ENCODE peak calls at places on chromosomes 12 and 14, in five cellular contexts. O is HCT116, M is H1, A is K562, B is HepG2. Y is an unnamed sample.

GRCh38 chr12:41605528-41606295 is 417.6 kb downstream of the PDZRN4 start:
- DNase-seq in M (no peak), O (no peak), A (no peak), B (no peak), Y (no peak)

GRCh38 chr12:95918194-95918993 is 24.0 kb downstream of the CCDC38 start:
- DNase-seq in M (no peak), B (peak; percentile 71), O (peak; percentile 37), A (peak; percentile 17), Y (peak; percentile 28)

GRCh38 chr14:68363841-68364711 is 428.8 kb downstream of the ZFP36L1 start:
- DNase-seq in A (no peak), M (peak; percentile 34), B (peak; percentile 44), O (no peak), Y (peak; percentile 76)

GRCh38 chr12:130423991-130424857 is 86.5 kb downstream of the PIWIL1 start:
- DNase-seq in B (no peak), M (no peak), A (no peak), O (no peak), Y (no peak)

GRCh38 chr14:57326253-57326652 is 57.5 kb downstream of the AP5M1 start:
- DNase-seq in O (no peak), A (no peak), M (no peak), B (no peak), Y (no peak)

GRCh38 chr12:32100888-32101287 is 5.8 kb upstream of the BICD1 start:
- DNase-seq in B (no peak), O (no peak), M (no peak), A (no peak), Y (no peak)

GRCh38 chr12:56071648-56072047 is 8.3 kb upstream of the ERBB3 start:
- DNase-seq in O (no peak), B (peak; percentile 56), A (no peak), M (no peak), Y (no peak)

GRCh38 chr12:104610513-104611235 is 153.9 kb downstream of the CHST11 start:
- DNase-seq in B (no peak), O (no peak), M (no peak), A (no peak), Y (no peak)

GRCh38 chr12:94980577-94980976 is 22.9 kb downstream of the NDUFA12 start:
- DNase-seq in A (no peak), B (no peak), O (no peak), M (no peak), Y (no peak)

GRCh38 chr12:7099290-7099996 is 7.2 kb upstream of the C1R start:
- DNase-seq in A (no peak), O (no peak), B (no peak), M (no peak), Y (no peak)

GRCh38 chr14:73463411-73463810 is 5.1 kb upstream of the NUMB start:
- DNase-seq in B (peak; percentile 56), A (no peak), O (no peak), M (no peak), Y (no peak)

GRCh38 chr14:91719839-91720238 is 12.0 kb downstream of the CATSPERB start:
- DNase-seq in B (no peak), O (no peak), A (no peak), M (no peak), Y (no peak)

GRCh38 chr12:105433804-105434203 is 103.3 kb downstream of the C12orf75 start:
- DNase-seq in B (no peak), A (no peak), M (no peak), O (no peak), Y (no peak)

GRCh38 chr14:90091393-90091792 is 29.6 kb downstream of the KCNK13 start:
- DNase-seq in B (no peak), A (no peak), M (no peak), O (no peak), Y (no peak)

GRCh38 chr12:10214131-10214876 is 1.6 kb downstream of the GABARAPL1 start:
- DNase-seq in B (no peak), M (no peak), A (peak; percentile 10), O (no peak), Y (no peak)

GRCh38 chr14:31930070-31930469 is 147.0 kb upstream of the ARHGAP5 start:
- DNase-seq in B (no peak), O (no peak), A (no peak), M (no peak), Y (no peak)

GRCh38 chr12:124679533-124680371 is 112.3 kb upstream of the NCOR2 start:
- DNase-seq in B (peak; percentile 51), O (no peak), A (no peak), M (no peak), Y (no peak)

GRCh38 chr14:91228112-91229004 is 16.1 kb downstream of the GPR68 start:
- DNase-seq in O (no peak), B (no peak), A (peak; percentile 42), M (no peak), Y (no peak)

GRCh38 chr12:27334052-27334720 is 1.6 kb downstream of the BMAL2 start:
- DNase-seq in O (no peak), A (no peak), B (no peak), M (no peak), Y (no peak)

GRCh38 chr14:94367347-94367746 is 21.1 kb downstream of the SERPINA1 start:
- DNase-seq in A (no peak), O (no peak), B (no peak), M (no peak), Y (no peak)

GRCh38 chr14:84520711-84521338 is 1009.1 kb upstream of the FLRT2 start:
- DNase-seq in B (no peak), O (no peak), M (no peak), A (no peak), Y (no peak)
- TF ChIP-seq ZNF274 in B (no peak), O (no peak), M (no peak), A (no peak), Y (no peak)

DNA sequence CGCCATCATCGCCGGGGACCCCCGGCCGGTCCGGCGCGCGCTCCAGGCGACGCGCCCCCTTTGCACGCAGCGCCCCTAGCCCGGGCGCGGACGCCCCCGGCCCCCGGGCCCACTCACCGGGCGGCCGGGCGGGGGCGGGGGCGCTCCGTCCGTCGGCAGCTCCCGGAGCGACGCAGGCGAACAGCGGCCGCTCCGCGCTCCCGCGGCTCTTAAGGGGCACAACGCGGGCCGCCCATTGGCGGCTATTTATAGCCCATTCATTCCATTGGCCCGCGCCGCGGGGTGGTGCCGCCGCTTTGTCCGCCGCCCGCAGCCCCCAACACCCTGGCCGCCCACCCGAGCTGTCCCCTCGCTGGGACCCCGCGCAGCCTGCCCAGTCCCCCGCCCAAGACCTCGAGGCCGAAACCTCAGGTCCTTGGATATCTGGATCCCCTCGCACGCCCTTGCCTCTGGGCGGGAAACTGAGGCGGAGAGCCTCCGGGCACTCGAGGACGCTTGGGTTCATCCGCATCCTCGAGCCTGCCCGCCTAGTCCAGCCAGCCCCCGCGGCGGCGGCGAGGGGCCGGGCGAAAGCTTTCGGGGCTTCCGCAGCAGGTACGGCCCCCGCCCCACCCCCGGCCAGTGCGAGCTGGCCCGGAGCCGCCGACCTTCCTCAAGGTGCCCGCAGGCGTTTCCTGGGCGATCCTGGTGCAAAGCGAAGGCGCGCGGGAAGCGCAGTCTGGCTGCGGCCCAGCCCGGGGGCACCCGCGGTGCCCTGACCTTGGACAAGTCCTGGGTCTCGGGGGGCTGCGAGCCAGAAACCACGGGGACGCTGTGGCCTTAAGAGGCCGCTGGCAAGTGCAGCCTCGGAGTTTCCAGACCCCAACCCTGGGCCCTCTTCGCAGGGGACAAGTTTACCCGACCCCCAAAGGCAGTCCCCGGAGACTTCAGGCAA is at the start of gene CKB:
- DNase-seq in M (no peak), O (no peak), A (peak; percentile 75), B (no peak), Y (no peak)
- H3K4me1 ChIP-seq in M (peaks cover 26% of the 10 kb centered on the region), O (peaks cover 49% of the 10 kb centered on the region), A (peaks cover 44% of the 10 kb centered on the region), B (peaks cover 66% of the 10 kb centered on the region), Y (peaks cover 16% of the 10 kb centered on the region)

GRCh38 chr12:89723276-89723675 is 14.6 kb upstream of the ATP2B1 start:
- DNase-seq in M (no peak), B (no peak), O (no peak), A (no peak), Y (no peak)

GRCh38 chr12:89721291-89721987 is 12.8 kb upstream of the ATP2B1 start:
- DNase-seq in A (no peak), M (no peak), O (no peak), B (no peak), Y (no peak)
- TF ChIP-seq ZNF274 in A (no peak), M (no peak), O (no peak), B (no peak), Y (no peak)

DNA sequence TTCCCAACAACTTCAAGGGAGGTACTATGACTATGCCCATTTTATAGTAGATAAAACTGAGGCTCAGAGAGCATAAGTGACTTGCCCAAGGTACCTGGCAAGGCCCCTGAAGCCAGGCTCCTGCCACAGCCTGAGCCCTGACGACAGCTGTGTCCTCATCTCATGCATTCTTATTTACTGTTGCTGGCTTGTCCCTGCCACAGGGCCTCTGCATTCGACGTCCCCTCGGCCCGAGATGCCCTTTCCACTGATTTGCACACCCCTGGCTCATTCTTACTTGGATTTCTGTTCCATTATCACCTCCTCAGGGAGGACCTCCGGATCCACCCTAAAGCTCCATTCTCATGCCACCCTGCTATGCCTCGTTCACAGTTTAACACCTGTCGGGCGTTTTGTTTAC is 2.6 kb downstream of the TESC start:
- DNase-seq in O (no peak), M (no peak), B (no peak), A (no peak), Y (no peak)
- H3K4me1 ChIP-seq in O (peaks cover 24% of the 10 kb centered on the region), M (peaks cover 2% of the 10 kb centered on the region), B (peaks cover 87% of the 10 kb centered on the region), A (peaks cover 10% of the 10 kb centered on the region), Y (peaks cover 10% of the 10 kb centered on the region)

GRCh38 chr12:87253157-87253556 is 776.0 kb downstream of the C12orf50 start:
- DNase-seq in O (no peak), B (no peak), M (no peak), A (no peak), Y (no peak)
- TF ChIP-seq ZNF274 in O (no peak), B (no peak), M (no peak), A (no peak), Y (no peak)

GRCh38 chr14:93084866-93085857 is 30.6 kb downstream of the ITPK1 start:
- DNase-seq in A (no peak), O (no peak), M (no peak), B (no peak), Y (no peak)

GRCh38 chr14:93084402-93084801 is 31.3 kb downstream of the ITPK1 start:
- DNase-seq in B (no peak), O (no peak), A (no peak), M (no peak), Y (no peak)

GRCh38 chr14:93081875-93082570 is 33.7 kb downstream of the ITPK1 start:
- DNase-seq in B (no peak), A (no peak), O (no peak), M (no peak), Y (no peak)

GRCh38 chr14:93082576-93083001 is 33.1 kb downstream of the ITPK1 start:
- DNase-seq in O (no peak), M (no peak), A (no peak), B (no peak), Y (no peak)

GRCh38 chr14:93083898-93084297 is 31.8 kb downstream of the ITPK1 start:
- DNase-seq in B (no peak), O (no peak), A (no peak), M (no peak), Y (no peak)
- H3K4me1 ChIP-seq in B (peaks cover 26% of the 10 kb centered on the region), O (peaks cover 18% of the 10 kb centered on the region), A (peaks cover 3% of the 10 kb centered on the region), M (peaks cover 14% of the 10 kb centered on the region), Y (peaks cover 18% of the 10 kb centered on the region)

DNA sequence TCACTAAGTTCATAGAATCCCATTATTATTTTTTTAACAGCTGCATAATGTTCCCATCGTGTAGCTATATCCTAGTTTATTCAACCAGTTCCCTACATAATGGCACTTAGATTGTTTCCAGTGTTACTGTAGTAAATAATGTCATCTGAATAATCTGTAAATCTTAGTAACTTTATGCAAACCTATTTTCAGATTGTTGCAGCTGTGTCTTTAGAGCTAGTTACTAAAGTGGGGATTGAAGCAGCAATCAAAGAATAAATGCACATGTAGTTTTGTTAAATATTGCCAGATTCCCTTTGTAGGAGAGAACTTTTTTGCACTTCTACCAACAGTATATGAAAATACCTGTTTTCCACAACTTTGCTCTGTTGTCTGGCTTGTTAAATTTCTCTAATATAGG is 13.1 kb downstream of the ARID2 start:
- DNase-seq in O (no peak), B (no peak), M (no peak), A (no peak), Y (no peak)
- TF ChIP-seq ZNF274 in O (no peak), B (no peak), M (no peak), A (no peak), Y (no peak)

Y was measured in NT2/D1.